ENCODE peak calls at places on chromosomes 3 and 15, in four cellular contexts. T, W, D and C are unnamed samples.

GRCh38 chr3:42700366-42701288 is 2.0 kb downstream of the HHATL start:
- DNase-seq in T (no peak), W (no peak), D (peak), C (no peak)

GRCh38 chr3:94234177-94234788 is 171.4 kb downstream of the NSUN3 start:
- DNase-seq in T (no peak), W (peak), D (peak), C (peak)

GRCh38 chr3:191235331-191236314 is 36.6 kb downstream of the OSTN start:
- DNase-seq in T (no peak), W (no peak), D (no peak), C (no peak)

GRCh38 chr15:101100593-101101442 is 151.0 kb downstream of the CHSY1 start:
- DNase-seq in T (no peak), W (no peak), D (no peak), C (no peak)

GRCh38 chr15:71792521-71792920 is 17.8 kb upstream of the NR2E3 start:
- DNase-seq in T (no peak), W (peak), D (no peak), C (no peak)

GRCh38 chr3:76900571-76900970 is 139.3 kb upstream of the ROBO2 start:
- DNase-seq in T (no peak), W (no peak), D (no peak), C (no peak)

GRCh38 chr15:79595271-79595670 is 163.1 kb downstream of the MINAR1 start:
- DNase-seq in T (no peak), W (no peak), D (no peak), C (peak)

GRCh38 chr15:93982226-93982641 is 249.1 kb upstream of the MCTP2 start:
- DNase-seq in T (peak), W (no peak), D (peak), C (no peak)

GRCh38 chr3:179544981-179545645 is 17.6 kb upstream of the ACTL6A start:
- DNase-seq in T (no peak), W (peak), D (no peak), C (no peak)

GRCh38 chr3:89525597-89525996 is 418.2 kb downstream of the EPHA3 start:
- DNase-seq in T (no peak), W (no peak), D (no peak), C (no peak)

GRCh38 chr3:15288331-15288726 is 44.1 kb downstream of the SH3BP5 start:
- DNase-seq in T (no peak), W (no peak), D (no peak), C (no peak)

GRCh38 chr15:20106026-20106425 is 435.6 kb downstream of the GOLGA6L6 start:
- DNase-seq in T (no peak), W (no peak), D (no peak), C (no peak)

GRCh38 chr3:130539005-130539404 is 22.0 kb downstream of the COL6A6 start:
- DNase-seq in T (no peak), W (peak), D (peak), C (peak)

GRCh38 chr3:177995006-177995732 is 541.1 kb upstream of the KCNMB2 start:
- DNase-seq in T (no peak), W (peak), D (no peak), C (no peak)

GRCh38 chr15:75705854-75706681 is 6.6 kb downstream of the CSPG4 start:
- DNase-seq in T (no peak), W (no peak), D (no peak), C (no peak)

GRCh38 chr3:54322354-54322753 is 200.0 kb downstream of the CACNA2D3 start:
- DNase-seq in T (no peak), W (peak), D (no peak), C (no peak)

GRCh38 chr3:162165346-162165745 is 668.7 kb downstream of the OTOL1 start:
- DNase-seq in T (no peak), W (no peak), D (no peak), C (no peak)

GRCh38 chr15:71458089-71458660 is 342.9 kb downstream of the THSD4 start:
- DNase-seq in T (no peak), W (no peak), D (no peak), C (no peak)

GRCh38 chr3:81726735-81727134 is 34.7 kb downstream of the GBE1 start:
- DNase-seq in T (no peak), W (peak), D (no peak), C (no peak)

GRCh38 chr15:41957021-41957897 is 15.1 kb downstream of the EHD4 start:
- DNase-seq in T (no peak), W (no peak), D (no peak), C (no peak)

GRCh38 chr15:52567886-52568568 is 803 bp downstream of the ARPP19 start:
- DNase-seq in T (no peak), W (peak), D (peak), C (peak)

GRCh38 chr3:33855884-33856546 is 57.6 kb downstream of the PDCD6IP start:
- DNase-seq in T (no peak), W (peak), D (no peak), C (no peak)

DNA sequence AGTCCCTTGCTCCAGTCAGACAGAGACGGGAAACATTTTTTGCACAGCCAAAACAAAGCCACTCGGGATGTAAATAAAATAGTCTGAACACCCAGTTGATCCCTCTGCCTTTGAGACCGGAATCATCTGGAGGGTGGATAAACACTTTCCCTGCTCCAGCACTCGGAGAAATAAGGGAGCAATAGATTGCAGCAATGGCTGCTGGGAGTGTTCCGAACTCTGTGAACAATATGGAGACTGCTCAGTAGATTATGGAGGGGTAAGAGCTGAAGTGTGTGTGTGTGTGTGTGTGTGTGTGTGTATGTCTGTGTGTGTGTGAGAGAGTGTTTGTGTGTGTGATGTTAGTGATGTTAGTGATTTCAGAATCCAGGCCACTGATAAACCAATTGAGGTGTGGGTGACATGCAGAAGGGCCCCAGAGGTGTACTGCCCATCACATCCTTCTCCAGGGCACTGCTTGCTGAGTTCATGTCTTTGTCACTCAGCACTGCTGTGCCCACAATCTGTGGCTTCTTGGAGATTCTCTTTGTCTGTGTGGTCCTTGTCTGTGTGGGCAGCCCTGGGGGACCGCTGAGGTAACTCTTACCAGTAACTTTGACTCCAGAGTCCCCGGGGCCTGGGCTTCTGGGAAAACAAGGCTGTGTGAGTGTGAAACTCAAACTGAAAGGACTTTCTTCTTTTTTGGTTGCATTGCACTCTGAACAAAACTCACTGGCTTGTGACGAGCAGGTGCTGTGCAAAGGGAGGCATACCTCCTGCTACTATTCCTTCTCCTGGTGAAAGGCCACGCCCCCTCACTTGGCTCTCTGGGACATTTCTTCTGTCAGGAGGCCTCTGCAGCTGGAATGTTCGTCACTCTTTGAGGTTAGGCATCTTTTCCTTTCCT is 23.0 kb downstream of the CRYGS start:
- DNase-seq in T (no peak), W (no peak), D (no peak), C (no peak)
- H3K4me3 ChIP-seq in T (no peak), W (no peak), D (no peak), C (no peak)

GRCh38 chr3:27723803-27724458 is 1.8 kb upstream of the EOMES start:
- DNase-seq in T (no peak), W (no peak), D (no peak), C (no peak)
- H3K4me3 ChIP-seq in T (peak), W (no peak), D (no peak), C (no peak)

DNA sequence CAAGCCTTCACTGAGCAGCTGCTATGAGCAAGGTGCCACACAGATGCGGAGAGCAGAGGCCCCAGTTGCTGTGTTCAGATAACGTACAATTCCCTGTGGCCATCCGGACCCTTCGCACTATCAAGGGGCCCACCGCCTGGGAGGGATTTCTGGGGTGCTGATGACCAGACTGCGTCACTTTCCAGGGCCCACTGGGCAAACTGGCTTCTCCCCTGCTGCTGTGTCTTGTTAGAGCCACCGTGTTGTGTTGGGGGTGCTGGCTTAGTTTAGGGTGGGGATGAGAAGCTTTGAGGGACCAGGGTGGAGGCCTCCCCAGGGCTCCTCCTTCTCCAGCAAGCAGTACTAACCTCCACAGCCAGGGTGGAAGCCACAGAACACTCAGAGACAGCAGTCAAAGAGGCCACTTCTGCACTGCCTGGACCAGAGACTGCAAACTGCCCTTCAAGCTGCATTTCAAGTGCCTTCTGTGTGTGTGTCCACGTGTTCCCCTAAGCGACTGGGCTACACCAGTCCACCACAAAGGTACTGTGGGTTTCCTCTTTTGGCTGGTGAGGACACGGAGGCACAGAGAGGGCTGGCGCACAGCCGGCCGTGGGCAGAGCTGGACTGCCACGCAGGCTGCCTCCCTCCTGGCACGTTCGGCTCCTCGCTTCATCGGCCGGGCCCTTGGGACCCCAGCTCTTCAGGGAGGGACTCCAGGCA is 61.1 kb downstream of the MGLL start:
- DNase-seq in T (no peak), W (no peak), D (no peak), C (no peak)
- H3K4me3 ChIP-seq in T (peak), W (no peak), D (no peak), C (no peak)

GRCh38 chr3:141052570-141053069 is 1.5 kb downstream of the SPSB4 start:
- DNase-seq in T (peak), W (no peak), D (peak), C (peak)
- H3K4me3 ChIP-seq in T (peak), W (no peak), D (peak), C (peak)

DNA sequence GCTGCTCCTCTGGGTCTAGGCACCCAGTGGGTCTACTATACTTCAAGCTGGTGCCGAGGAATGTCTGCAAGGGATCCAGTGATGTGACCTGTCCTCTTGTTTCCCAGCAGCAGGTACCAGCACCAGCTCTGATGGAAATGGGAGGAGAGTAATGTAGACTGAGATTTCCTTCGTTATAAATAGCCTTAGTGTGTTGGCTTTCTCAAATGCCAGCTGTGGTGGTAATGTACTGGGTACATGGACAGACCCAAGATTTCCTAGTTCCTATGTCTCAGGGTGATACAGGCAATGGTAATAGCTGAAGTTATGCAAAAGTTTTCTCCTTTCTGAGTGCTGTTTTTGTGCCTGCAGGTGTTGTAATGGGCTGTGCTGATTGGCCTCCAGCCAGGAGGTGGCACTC is 33.0 kb upstream of the ABI3BP start:
- DNase-seq in T (no peak), W (no peak), D (no peak), C (no peak)
- H3K4me3 ChIP-seq in T (no peak), W (no peak), D (no peak), C (no peak)

DNA sequence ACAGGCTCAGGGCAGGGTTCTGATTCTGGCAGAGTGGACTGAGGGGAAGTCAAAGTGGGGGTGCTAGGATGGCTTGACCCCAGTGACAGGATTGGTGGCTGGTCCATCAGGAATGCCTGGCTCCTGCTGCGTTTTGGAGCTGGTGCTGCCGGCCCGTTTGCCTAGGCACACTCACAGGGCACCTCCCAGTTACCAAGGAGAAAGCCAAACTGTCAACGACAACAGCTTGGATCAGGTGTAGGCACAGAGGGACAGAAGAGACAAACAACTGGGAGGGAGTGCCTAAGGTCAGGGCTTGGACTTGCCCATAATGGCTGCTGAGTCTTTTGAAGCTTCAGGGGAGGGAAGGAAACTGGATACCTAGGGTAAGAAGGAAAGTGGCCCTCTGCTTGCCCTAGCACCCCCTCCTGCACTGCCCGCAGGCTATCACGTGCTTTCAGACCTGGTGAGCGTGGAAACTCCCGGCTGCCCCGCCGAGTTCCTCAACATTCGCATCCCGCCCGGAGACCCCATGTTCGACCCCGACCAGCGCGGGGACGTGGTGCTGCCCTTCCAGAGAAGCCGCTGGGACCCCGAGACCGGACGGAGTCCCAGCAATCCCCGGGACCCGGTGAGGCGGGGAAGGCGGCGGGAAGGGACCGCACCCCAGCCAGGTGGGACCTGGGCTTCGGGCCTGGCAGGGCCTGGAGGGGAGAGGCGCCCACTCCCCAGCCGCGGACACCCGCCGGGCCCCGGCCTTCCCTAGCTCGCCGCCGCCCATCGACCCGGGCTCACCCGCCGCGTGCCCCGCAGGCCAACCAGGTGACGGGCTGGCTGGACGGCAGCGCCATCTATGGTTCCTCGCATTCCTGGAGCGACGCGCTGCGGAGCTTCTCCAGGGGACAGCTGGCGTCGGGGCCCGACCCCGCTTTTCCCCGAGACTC is 5.1 kb downstream of the DUOX1 start:
- DNase-seq in T (no peak), W (no peak), D (no peak), C (no peak)
- H3K4me3 ChIP-seq in T (peak), W (no peak), D (no peak), C (no peak)

DNA sequence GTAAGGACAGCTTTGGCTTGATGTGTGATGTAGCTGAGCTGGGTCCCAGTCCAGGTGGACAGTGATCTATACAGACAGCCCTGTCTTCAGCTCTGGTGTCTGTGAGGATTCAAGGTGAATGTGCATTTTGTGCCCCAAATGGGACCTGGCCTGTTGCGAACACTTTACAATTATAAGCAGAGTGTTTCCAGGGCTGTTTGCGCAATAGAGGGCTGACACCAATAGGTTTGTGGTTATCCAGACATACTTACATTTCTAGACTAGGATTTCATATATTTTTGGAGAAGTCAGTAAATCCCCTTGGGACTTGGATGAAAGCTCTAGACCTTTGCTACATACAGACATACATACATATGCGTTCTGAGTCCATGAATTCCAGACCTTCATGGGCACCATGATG is 4.3 kb upstream of the TATDN2 start:
- DNase-seq in T (no peak), W (no peak), D (no peak), C (no peak)
- H3K4me3 ChIP-seq in T (no peak), W (no peak), D (no peak), C (no peak)

GRCh38 chr15:57376695-57377477 is 581 bp downstream of the CGNL1 start:
- DNase-seq in T (peak), W (peak), D (no peak), C (peak)
- H3K4me3 ChIP-seq in T (peak), W (peak), D (peak), C (peak)

DNA sequence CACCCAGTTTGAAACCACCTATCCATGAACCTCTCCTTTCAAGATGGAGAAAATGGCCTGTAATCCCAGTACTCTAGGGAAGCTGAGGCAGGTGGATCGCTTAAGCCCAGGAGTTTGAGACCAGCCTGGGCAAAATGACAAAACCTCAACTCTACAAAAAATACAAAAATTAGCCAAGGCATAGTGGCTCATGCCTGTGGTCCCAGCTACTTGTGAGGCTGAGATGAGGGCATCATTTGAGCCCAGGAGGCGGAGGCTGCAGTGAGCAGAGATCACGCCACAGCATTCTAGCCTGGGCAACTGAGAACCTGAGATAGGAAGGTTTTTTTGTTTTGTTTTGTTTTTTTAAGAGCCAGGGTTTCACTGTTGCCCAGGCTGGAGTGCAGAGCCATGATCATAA is 5.4 kb downstream of the TKT start:
- DNase-seq in T (no peak), W (no peak), D (no peak), C (no peak)
- H3K4me3 ChIP-seq in T (no peak), W (no peak), D (no peak), C (no peak)